ENCODE peak calls at places on chromosomes 12 and 14, in four cellular contexts. One of them, this sample, is unnamed. For H3K9me3 and H3K4me1, the result is how much of the 10 kb centered on the place peaks cover.

GRCh38 chr12:102946042-102946441 is 11.4 kb upstream of the ASCL1 start:
- DNase-seq in ovary: no peak
- DNase-seq in OCI-LY7: no peak
- DNase-seq in right lobe of liver: no peak
- DNase-seq in this sample: no peak

GRCh38 chr12:52258335-52258901 is 16.0 kb upstream of the KRT86 start:
- DNase-seq in ovary: no peak
- DNase-seq in right lobe of liver: no peak
- DNase-seq in OCI-LY7: no peak
- DNase-seq in this sample: no peak

GRCh38 chr14:61234215-61234916 is 46.8 kb downstream of the TMEM30B start:
- DNase-seq in right lobe of liver: no peak
- DNase-seq in OCI-LY7: no peak
- DNase-seq in ovary: no peak
- DNase-seq in this sample: no peak

GRCh38 chr14:50675597-50675996 is 7.5 kb upstream of the SAV1 start:
- DNase-seq in ovary: no peak
- DNase-seq in right lobe of liver: no peak
- DNase-seq in OCI-LY7: no peak
- DNase-seq in this sample: no peak

GRCh38 chr14:28101992-28102391 is 664.6 kb upstream of the FOXG1 start:
- DNase-seq in right lobe of liver: no peak
- DNase-seq in ovary: no peak
- DNase-seq in OCI-LY7: no peak
- DNase-seq in this sample: no peak

GRCh38 chr12:99024870-99025269 is 379.8 kb downstream of the APAF1 start:
- DNase-seq in OCI-LY7: no peak
- DNase-seq in ovary: no peak
- DNase-seq in right lobe of liver: no peak
- DNase-seq in this sample: no peak

GRCh38 chr14:70641548-70642312 is at the start of gene TTC9:
- DNase-seq in ovary: no peak
- DNase-seq in OCI-LY7: peak
- DNase-seq in right lobe of liver: peak
- DNase-seq in this sample: peak

GRCh38 chr12:19710811-19711793 is 271.8 kb downstream of the AEBP2 start:
- DNase-seq in right lobe of liver: no peak
- DNase-seq in ovary: no peak
- DNase-seq in OCI-LY7: no peak
- DNase-seq in this sample: no peak

GRCh38 chr12:102694913-102695312 is 214.6 kb upstream of the IGF1 start:
- DNase-seq in ovary: no peak
- DNase-seq in right lobe of liver: no peak
- DNase-seq in OCI-LY7: no peak
- DNase-seq in this sample: no peak

GRCh38 chr14:24235804-24236688 is 3.3 kb downstream of the GMPR2 start:
- DNase-seq in ovary: no peak
- DNase-seq in OCI-LY7: no peak
- DNase-seq in right lobe of liver: no peak
- DNase-seq in this sample: no peak

GRCh38 chr14:77391441-77391840 is 14.3 kb downstream of the SAMD15 start:
- DNase-seq in OCI-LY7: no peak
- DNase-seq in right lobe of liver: no peak
- DNase-seq in ovary: no peak
- DNase-seq in this sample: no peak
- H3K27ac ChIP-seq in OCI-LY7: no peak
- H3K27ac ChIP-seq in right lobe of liver: no peak
- H3K27ac ChIP-seq in ovary: no peak
- H3K27ac ChIP-seq in this sample: no peak

GRCh38 chr14:105926415-105927093 is 400.2 kb downstream of the TMEM121 start:
- DNase-seq in right lobe of liver: peak
- DNase-seq in OCI-LY7: no peak
- DNase-seq in ovary: no peak
- DNase-seq in this sample: peak
- H3K9me3 ChIP-seq in right lobe of liver: under half
- H3K9me3 ChIP-seq in OCI-LY7: under half
- H3K9me3 ChIP-seq in ovary: under half
- H3K9me3 ChIP-seq in this sample: under half

GRCh38 chr14:103214461-103214958 is 91.2 kb downstream of the TNFAIP2 start:
- DNase-seq in OCI-LY7: no peak
- DNase-seq in right lobe of liver: no peak
- DNase-seq in ovary: no peak
- DNase-seq in this sample: no peak
- H3K4me1 ChIP-seq in OCI-LY7: under half
- H3K4me1 ChIP-seq in right lobe of liver: under half
- H3K4me1 ChIP-seq in ovary: under half
- H3K4me1 ChIP-seq in this sample: under half

DNA sequence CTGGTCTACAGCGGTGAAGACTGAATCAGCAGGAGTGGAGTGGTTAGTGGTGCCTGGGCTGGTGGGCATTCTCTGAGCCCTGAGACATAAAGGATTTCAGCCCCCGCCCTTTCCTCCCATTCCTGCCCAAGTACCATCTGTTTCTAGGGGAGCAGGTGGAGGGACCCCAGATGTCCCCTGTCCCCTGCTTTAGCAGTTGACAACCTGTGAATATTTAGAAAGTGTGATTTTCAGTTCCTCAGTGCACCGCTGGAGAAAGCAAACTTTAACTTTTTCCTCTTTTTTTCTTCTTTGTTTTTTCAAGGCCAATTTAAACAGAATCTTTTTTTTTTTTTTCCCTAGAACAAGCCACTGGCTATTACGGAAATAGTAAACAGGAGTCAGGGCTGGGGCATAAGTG is 163.8 kb upstream of the MYL2 start:
- DNase-seq in right lobe of liver: no peak
- DNase-seq in OCI-LY7: peak
- DNase-seq in ovary: no peak
- DNase-seq in this sample: no peak
- H3K27ac ChIP-seq in right lobe of liver: no peak
- H3K27ac ChIP-seq in OCI-LY7: peak
- H3K27ac ChIP-seq in ovary: no peak
- H3K27ac ChIP-seq in this sample: no peak

GRCh38 chr14:105838107-105838506 is 311.7 kb downstream of the TMEM121 start:
- DNase-seq in ovary: no peak
- DNase-seq in OCI-LY7: no peak
- DNase-seq in right lobe of liver: no peak
- DNase-seq in this sample: no peak
- H3K9me3 ChIP-seq in ovary: under half
- H3K9me3 ChIP-seq in OCI-LY7: under half
- H3K9me3 ChIP-seq in right lobe of liver: under half
- H3K9me3 ChIP-seq in this sample: under half

GRCh38 chr12:64104376-64104775 is 117.7 kb downstream of the KICS2 start:
- DNase-seq in OCI-LY7: no peak
- DNase-seq in ovary: peak
- DNase-seq in right lobe of liver: no peak
- DNase-seq in this sample: no peak
- H3K4me1 ChIP-seq in OCI-LY7: under half
- H3K4me1 ChIP-seq in ovary: under half
- H3K4me1 ChIP-seq in right lobe of liver: under half
- H3K4me1 ChIP-seq in this sample: under half

GRCh38 chr12:110849748-110850403 is 3.1 kb downstream of the CCDC63 start:
- DNase-seq in right lobe of liver: no peak
- DNase-seq in ovary: no peak
- DNase-seq in OCI-LY7: no peak
- DNase-seq in this sample: no peak

GRCh38 chr12:110850762-110851161 is 4.0 kb downstream of the CCDC63 start:
- DNase-seq in right lobe of liver: no peak
- DNase-seq in ovary: no peak
- DNase-seq in OCI-LY7: no peak
- DNase-seq in this sample: no peak

GRCh38 chr12:110857528-110857927 is 10.7 kb downstream of the CCDC63 start:
- DNase-seq in ovary: no peak
- DNase-seq in right lobe of liver: no peak
- DNase-seq in OCI-LY7: no peak
- DNase-seq in this sample: no peak

GRCh38 chr12:110856517-110856916 is 9.7 kb downstream of the CCDC63 start:
- DNase-seq in OCI-LY7: no peak
- DNase-seq in right lobe of liver: no peak
- DNase-seq in ovary: no peak
- DNase-seq in this sample: no peak

GRCh38 chr12:110853856-110854255 is 7.1 kb downstream of the CCDC63 start:
- DNase-seq in ovary: no peak
- DNase-seq in OCI-LY7: no peak
- DNase-seq in right lobe of liver: no peak
- DNase-seq in this sample: no peak
- H3K27ac ChIP-seq in ovary: no peak
- H3K27ac ChIP-seq in OCI-LY7: no peak
- H3K27ac ChIP-seq in right lobe of liver: no peak
- H3K27ac ChIP-seq in this sample: peak

DNA sequence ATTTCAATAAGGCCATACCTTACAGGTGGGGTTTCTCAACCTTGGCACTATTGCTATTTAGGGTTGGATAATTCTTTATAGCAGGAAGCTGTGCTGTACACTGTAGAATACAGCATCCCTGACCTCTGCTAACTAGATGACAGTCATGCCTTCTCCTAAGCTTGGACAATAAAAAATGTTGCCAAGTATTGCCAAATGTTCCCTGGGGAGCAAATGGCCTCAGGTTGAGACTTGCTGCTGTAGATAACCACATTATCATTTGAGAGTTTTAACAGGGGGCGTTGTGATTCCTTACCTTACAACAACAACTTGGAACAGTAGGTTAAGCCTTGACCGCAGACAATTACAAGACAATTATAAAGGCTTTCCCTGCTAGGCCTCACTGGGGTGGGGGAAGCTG is 1073.6 kb upstream of the TMEM132C start:
- DNase-seq in right lobe of liver: no peak
- DNase-seq in ovary: no peak
- DNase-seq in OCI-LY7: no peak
- DNase-seq in this sample: no peak
- H3K9me3 ChIP-seq in right lobe of liver: under half
- H3K9me3 ChIP-seq in ovary: under half
- H3K9me3 ChIP-seq in OCI-LY7: under half
- H3K9me3 ChIP-seq in this sample: under half